ENCODE peak calls at places on chromosomes 13 and 19, in eight cellular contexts. L is SK-N-SH, S is H1, R is SJSA1, C is endodermal cell, G is uterus, A is OCI-LY7, F is mammary epithelial cell. V is an unnamed sample.

GRCh38 chr13:113413898-113414282 is 39.4 kb downstream of the ADPRHL1 start:
- DNase-seq in L (no peak), S (no peak), R (no peak), C (no peak), G (no peak), A (no peak), F (no peak), V (peak; percentile 18)

GRCh38 chr13:109973279-109973678 is 186.9 kb upstream of the IRS2 start:
- DNase-seq in L (no peak), S (no peak), R (no peak), C (peak; percentile 13), G (no peak), A (no peak), F (no peak), V (no peak)

GRCh38 chr13:30843548-30843947 is 62.5 kb upstream of the MEDAG start:
- DNase-seq in L (no peak), S (no peak), R (no peak), C (no peak), G (no peak), A (no peak), F (no peak), V (no peak)

GRCh38 chr13:60226507-60226906 is 62.8 kb upstream of the DIAPH3 start:
- DNase-seq in L (peak; percentile 57), S (no peak), R (no peak), C (peak; percentile 71), G (no peak), A (peak; percentile 3), F (peak; percentile 8), V (no peak)

GRCh38 chr19:50534478-50534877 is 20.8 kb upstream of the ASPDH start:
- DNase-seq in L (no peak), S (no peak), R (no peak), C (no peak), G (no peak), A (no peak), F (no peak), V (no peak)

GRCh38 chr13:21691500-21691899 is 20.6 kb downstream of the FGF9 start:
- DNase-seq in L (no peak), S (no peak), R (no peak), C (no peak), G (no peak), A (no peak), F (no peak), V (no peak)

GRCh38 chr19:18961767-18962423 is 20.9 kb upstream of the HOMER3 start:
- DNase-seq in L (peak; percentile 50), S (peak; percentile 92), R (no peak), C (peak; percentile 97), G (no peak), A (peak; percentile 66), F (no peak), V (no peak)

GRCh38 chr19:35142531-35143230 is 374 bp upstream of the FXYD7 start:
- DNase-seq in L (peak; percentile 91), S (peak; percentile 86), R (no peak), C (peak; percentile 94), G (no peak), A (peak; percentile 77), F (no peak), V (no peak)

GRCh38 chr19:708154-709141 is at the start of gene PALM:
- DNase-seq in L (peak; percentile 90), S (peak; percentile 78), R (no peak), C (peak; percentile 87), G (peak; percentile 47), A (no peak), F (no peak), V (no peak)

GRCh38 chr13:81393110-81393509 is 1052.2 kb upstream of the SPRY2 start:
- DNase-seq in L (no peak), S (no peak), R (no peak), C (no peak), G (no peak), A (no peak), F (no peak), V (no peak)

GRCh38 chr13:81395368-81395767 is 1054.4 kb upstream of the SPRY2 start:
- DNase-seq in L (peak; percentile 67), S (no peak), R (no peak), C (peak; percentile 73), G (no peak), A (no peak), F (no peak), V (no peak)

GRCh38 chr13:81396172-81396571 is 1055.2 kb upstream of the SPRY2 start:
- DNase-seq in L (no peak), S (no peak), R (no peak), C (no peak), G (no peak), A (no peak), F (no peak), V (no peak)

GRCh38 chr13:81394605-81395004 is 1053.7 kb upstream of the SPRY2 start:
- DNase-seq in L (no peak), S (no peak), R (no peak), C (no peak), G (no peak), A (no peak), F (no peak), V (no peak)

GRCh38 chr13:81393686-81394085 is 1052.8 kb upstream of the SPRY2 start:
- DNase-seq in L (no peak), S (no peak), R (no peak), C (peak; percentile 55), G (no peak), A (no peak), F (no peak), V (no peak)
- H3K27ac ChIP-seq in L (no peak overlapping the region), S (no peak overlapping the region), R (no peak overlapping the region), C (no peak overlapping the region), G (no peak overlapping the region), A (no peak overlapping the region), F (no peak overlapping the region), V (no peak overlapping the region)

GRCh38 chr19:58350001-58350801 is 3.1 kb downstream of the A1BG start:
- DNase-seq in L (no peak), S (no peak), R (no peak), C (peak; percentile 47), G (no peak), A (no peak), F (no peak), V (no peak)

GRCh38 chr19:58352760-58353671 is at the start of gene A1BG:
- DNase-seq in L (no peak), S (no peak), R (no peak), C (no peak), G (no peak), A (no peak), F (no peak), V (no peak)

GRCh38 chr19:58351996-58352755 is 1.1 kb downstream of the A1BG start:
- DNase-seq in L (no peak), S (no peak), R (no peak), C (no peak), G (no peak), A (no peak), F (no peak), V (no peak)

GRCh38 chr19:58350871-58351557 is 2.3 kb downstream of the A1BG start:
- DNase-seq in L (no peak), S (no peak), R (no peak), C (no peak), G (no peak), A (no peak), F (no peak), V (no peak)

DNA sequence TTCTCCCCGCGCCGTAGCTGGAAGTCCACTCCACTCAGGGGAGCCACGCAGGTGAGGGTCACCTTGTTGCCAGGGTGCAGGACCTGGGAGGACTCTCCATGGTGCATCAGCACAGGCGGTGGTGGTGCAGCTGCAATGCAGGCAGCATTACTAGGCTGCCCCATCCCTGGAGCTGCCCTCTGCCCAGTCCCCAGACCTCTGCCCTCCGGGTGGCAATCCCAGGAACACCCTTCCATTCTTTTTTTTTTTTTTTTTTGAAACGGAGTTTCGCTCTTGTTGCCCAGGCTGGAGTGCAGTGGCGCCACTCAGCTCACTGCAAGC is 1.8 kb downstream of the A1BG start:
- DNase-seq in L (no peak), S (no peak), R (no peak), C (no peak), G (no peak), A (no peak), F (no peak), V (no peak)
- H3K36me3 ChIP-seq in L (peaks cover 2% of the 10 kb centered on the region), S (no peaks in the 10 kb centered on the region), R (peaks cover 19% of the 10 kb centered on the region), C (no peaks in the 10 kb centered on the region), G (no peaks in the 10 kb centered on the region), A (peaks cover 5% of the 10 kb centered on the region), F (no peaks in the 10 kb centered on the region), V (no peaks in the 10 kb centered on the region)

DNA sequence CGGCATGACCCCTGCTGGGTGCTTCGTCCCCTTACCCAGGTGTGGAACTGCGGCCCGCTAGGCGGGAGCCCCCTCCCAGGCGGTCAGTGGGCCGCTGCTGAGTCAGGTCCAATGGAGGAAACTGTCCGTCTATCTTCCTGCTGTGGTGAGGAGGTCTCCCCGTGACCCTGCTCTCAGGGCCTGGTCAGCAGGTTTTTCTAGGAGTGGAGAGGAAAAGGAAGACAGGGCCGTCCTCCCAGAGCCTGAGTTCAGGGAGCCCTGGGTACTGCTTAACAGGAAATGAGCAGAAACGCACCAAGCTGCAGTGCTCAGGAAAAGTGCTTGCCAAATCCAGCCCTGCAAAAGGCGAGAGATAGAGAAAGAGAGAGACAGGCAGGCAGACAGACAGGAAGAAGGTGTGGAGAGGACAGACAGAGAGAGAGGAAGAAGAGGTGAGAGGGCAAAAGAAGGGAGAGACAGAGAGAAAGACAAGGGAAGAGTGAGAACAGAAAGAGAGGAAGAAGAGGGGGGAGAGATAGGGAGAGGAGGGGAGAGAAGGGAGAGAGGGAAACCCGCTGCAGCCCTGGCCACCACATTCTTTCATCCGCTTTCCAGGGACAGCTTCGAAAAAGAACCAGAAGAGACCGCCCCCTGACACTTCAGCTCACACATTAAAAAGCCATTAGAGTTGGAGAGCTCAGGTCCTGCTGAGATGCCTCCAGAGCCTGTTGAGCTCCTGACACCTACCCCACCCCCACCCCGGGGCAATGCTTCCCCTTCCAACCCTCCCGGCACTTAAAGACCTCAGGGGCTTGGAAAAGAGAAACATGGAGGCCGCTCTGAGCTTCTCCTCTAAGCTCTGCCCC is 10.1 kb downstream of the SH3GL1 start:
- DNase-seq in L (no peak), S (no peak), R (no peak), C (peak; percentile 94), G (no peak), A (no peak), F (peak; percentile 17), V (no peak)
- H3K4me1 ChIP-seq in L (no peaks in the 10 kb centered on the region), S (peaks cover 39% of the 10 kb centered on the region), R (no peaks in the 10 kb centered on the region), C (peaks cover 27% of the 10 kb centered on the region), G (peaks cover 35% of the 10 kb centered on the region), A (no peaks in the 10 kb centered on the region), F (peaks cover 43% of the 10 kb centered on the region), V (peaks cover 39% of the 10 kb centered on the region)

GRCh38 chr19:47135156-47135555 is 4.5 kb downstream of the SAE1 start:
- DNase-seq in L (no peak), S (no peak), R (no peak), C (no peak), G (no peak), A (no peak), F (no peak), V (no peak)
- H3K27ac ChIP-seq in L (peak overlapping the region; percentile 38), S (no peak overlapping the region), R (peak overlapping the region; percentile 40), C (no peak overlapping the region), G (peak overlapping the region; percentile 55), A (no peak overlapping the region), F (no peak overlapping the region), V (no peak overlapping the region)

DNA sequence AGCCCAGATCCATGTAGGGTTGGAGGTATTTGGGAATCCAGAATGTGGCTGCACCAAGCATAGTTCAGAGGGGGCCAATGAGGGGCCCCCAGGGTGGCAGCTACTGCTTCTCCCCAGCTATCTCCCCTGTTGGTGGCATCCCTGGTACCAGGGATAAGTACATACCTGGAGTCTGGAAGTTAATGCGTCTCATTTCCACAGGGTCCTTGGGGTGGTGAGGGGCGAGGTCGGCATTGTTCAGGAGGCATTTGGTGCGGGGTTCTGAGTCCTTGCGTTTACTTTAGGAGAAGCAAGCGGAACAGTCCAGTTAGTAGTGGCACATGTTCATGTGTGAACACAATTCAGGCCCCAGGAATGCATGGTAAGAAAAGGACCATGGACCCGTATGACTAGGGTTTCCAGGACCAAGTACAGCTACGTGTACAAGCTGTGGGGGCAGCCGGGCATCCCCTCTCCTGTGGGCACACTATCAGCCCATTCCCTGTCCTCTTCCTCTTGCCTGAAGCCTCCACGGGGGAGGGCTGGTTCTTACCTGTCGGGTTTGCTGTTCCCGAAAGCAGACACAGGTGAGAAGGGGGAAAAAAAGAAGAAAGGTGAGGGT is 122.3 kb downstream of the PTPRS start:
- DNase-seq in L (no peak), S (no peak), R (no peak), C (no peak), G (no peak), A (no peak), F (no peak), V (no peak)
- H3K36me3 ChIP-seq in L (peaks cover 92% of the 10 kb centered on the region), S (peaks cover 82% of the 10 kb centered on the region), R (peaks cover 33% of the 10 kb centered on the region), C (peaks cover 84% of the 10 kb centered on the region), G (no peaks in the 10 kb centered on the region), A (peaks cover 58% of the 10 kb centered on the region), F (no peaks in the 10 kb centered on the region), V (peaks cover 4% of the 10 kb centered on the region)

V was measured in breast epithelium.